ENCODE peak calls at places on chromosomes 12 and 14, in six cellular contexts. One of them, this sample, is unnamed. For H3K36me3, the result is how much of the 10 kb centered on the place peaks cover.

GRCh38 chr12:19855876-19856275 is 416.6 kb downstream of the AEBP2 start:
- DNase-seq in gastrocnemius medialis: no peak
- DNase-seq in heart left ventricle: no peak
- DNase-seq in tibial artery: no peak
- DNase-seq in suprapubic skin: no peak
- DNase-seq in lung: no peak
- DNase-seq in this sample: no peak

GRCh38 chr12:127588224-127588623 is 678.7 kb upstream of the TMEM132C start:
- DNase-seq in gastrocnemius medialis: no peak
- DNase-seq in suprapubic skin: no peak
- DNase-seq in lung: no peak
- DNase-seq in heart left ventricle: no peak
- DNase-seq in tibial artery: peak
- DNase-seq in this sample: peak

GRCh38 chr12:128823216-128823915 is 392 bp downstream of the SLC15A4 start:
- DNase-seq in heart left ventricle: peak
- DNase-seq in gastrocnemius medialis: peak
- DNase-seq in tibial artery: no peak
- DNase-seq in lung: peak
- DNase-seq in suprapubic skin: no peak
- DNase-seq in this sample: no peak

GRCh38 chr14:101823511-101824120 is 62.1 kb downstream of the PPP2R5C start:
- DNase-seq in lung: no peak
- DNase-seq in suprapubic skin: no peak
- DNase-seq in gastrocnemius medialis: peak
- DNase-seq in tibial artery: no peak
- DNase-seq in heart left ventricle: no peak
- DNase-seq in this sample: no peak

GRCh38 chr14:55446833-55447232 is 6.4 kb upstream of the TBPL2 start:
- DNase-seq in heart left ventricle: no peak
- DNase-seq in suprapubic skin: no peak
- DNase-seq in lung: no peak
- DNase-seq in gastrocnemius medialis: no peak
- DNase-seq in tibial artery: no peak
- DNase-seq in this sample: no peak

GRCh38 chr12:7588703-7589329 is 76.9 kb downstream of the APOBEC1 start:
- DNase-seq in heart left ventricle: peak
- DNase-seq in tibial artery: no peak
- DNase-seq in gastrocnemius medialis: peak
- DNase-seq in suprapubic skin: no peak
- DNase-seq in lung: peak
- DNase-seq in this sample: peak

GRCh38 chr12:115337693-115338543 is 653.9 kb upstream of the TBX3 start:
- DNase-seq in gastrocnemius medialis: peak
- DNase-seq in lung: no peak
- DNase-seq in suprapubic skin: no peak
- DNase-seq in tibial artery: peak
- DNase-seq in heart left ventricle: peak
- DNase-seq in this sample: peak

GRCh38 chr12:23536293-23536692 is 413.2 kb downstream of the SOX5 start:
- DNase-seq in gastrocnemius medialis: no peak
- DNase-seq in suprapubic skin: no peak
- DNase-seq in lung: no peak
- DNase-seq in tibial artery: no peak
- DNase-seq in heart left ventricle: no peak
- DNase-seq in this sample: no peak

GRCh38 chr12:57540998-57541397 is 6.0 kb downstream of the DCTN2 start:
- DNase-seq in lung: no peak
- DNase-seq in gastrocnemius medialis: no peak
- DNase-seq in tibial artery: peak
- DNase-seq in heart left ventricle: no peak
- DNase-seq in suprapubic skin: peak
- DNase-seq in this sample: no peak

GRCh38 chr14:91899777-91900176 is 32.4 kb upstream of the TC2N start:
- DNase-seq in lung: no peak
- DNase-seq in gastrocnemius medialis: no peak
- DNase-seq in tibial artery: no peak
- DNase-seq in suprapubic skin: no peak
- DNase-seq in heart left ventricle: no peak
- DNase-seq in this sample: no peak

GRCh38 chr12:3683670-3684069 is 69.2 kb downstream of the CRACR2A start:
- DNase-seq in tibial artery: no peak
- DNase-seq in suprapubic skin: no peak
- DNase-seq in lung: no peak
- DNase-seq in gastrocnemius medialis: no peak
- DNase-seq in heart left ventricle: no peak
- DNase-seq in this sample: no peak

GRCh38 chr12:87196329-87196728 is 832.9 kb downstream of the C12orf50 start:
- DNase-seq in gastrocnemius medialis: no peak
- DNase-seq in tibial artery: no peak
- DNase-seq in suprapubic skin: no peak
- DNase-seq in heart left ventricle: no peak
- DNase-seq in lung: no peak
- DNase-seq in this sample: no peak

GRCh38 chr14:33781267-33781666 is 169.6 kb downstream of the EGLN3 start:
- DNase-seq in heart left ventricle: no peak
- DNase-seq in tibial artery: no peak
- DNase-seq in gastrocnemius medialis: no peak
- DNase-seq in suprapubic skin: no peak
- DNase-seq in lung: no peak
- DNase-seq in this sample: no peak

GRCh38 chr12:124680863-124681778 is 113.7 kb upstream of the NCOR2 start:
- DNase-seq in lung: no peak
- DNase-seq in tibial artery: peak
- DNase-seq in suprapubic skin: no peak
- DNase-seq in heart left ventricle: peak
- DNase-seq in gastrocnemius medialis: peak
- DNase-seq in this sample: peak

GRCh38 chr12:6950944-6951540 is at the start of gene PTPN6:
- DNase-seq in gastrocnemius medialis: no peak
- DNase-seq in heart left ventricle: peak
- DNase-seq in suprapubic skin: peak
- DNase-seq in tibial artery: no peak
- DNase-seq in lung: peak
- DNase-seq in this sample: no peak

GRCh38 chr14:19906665-19907064 is 13.7 kb upstream of the OR4K5 start:
- DNase-seq in lung: no peak
- DNase-seq in suprapubic skin: no peak
- DNase-seq in tibial artery: no peak
- DNase-seq in heart left ventricle: no peak
- DNase-seq in gastrocnemius medialis: no peak
- DNase-seq in this sample: no peak

GRCh38 chr12:105820407-105821140 is 318.2 kb downstream of the NUAK1 start:
- DNase-seq in lung: peak
- DNase-seq in tibial artery: peak
- DNase-seq in gastrocnemius medialis: peak
- DNase-seq in suprapubic skin: no peak
- DNase-seq in heart left ventricle: peak
- DNase-seq in this sample: peak

GRCh38 chr14:102124419-102124818 is 15.3 kb upstream of the WDR20 start:
- DNase-seq in lung: no peak
- DNase-seq in heart left ventricle: no peak
- DNase-seq in suprapubic skin: no peak
- DNase-seq in gastrocnemius medialis: no peak
- DNase-seq in tibial artery: no peak
- DNase-seq in this sample: no peak

GRCh38 chr12:112413846-112414625 is 4.6 kb upstream of the RPL6 start:
- DNase-seq in heart left ventricle: no peak
- DNase-seq in suprapubic skin: no peak
- DNase-seq in tibial artery: no peak
- DNase-seq in lung: no peak
- DNase-seq in gastrocnemius medialis: no peak
- DNase-seq in this sample: no peak

GRCh38 chr14:34374998-34375740 is 86.9 kb downstream of the SPTSSA start:
- DNase-seq in heart left ventricle: no peak
- DNase-seq in gastrocnemius medialis: no peak
- DNase-seq in suprapubic skin: no peak
- DNase-seq in tibial artery: no peak
- DNase-seq in lung: peak
- DNase-seq in this sample: no peak

DNA sequence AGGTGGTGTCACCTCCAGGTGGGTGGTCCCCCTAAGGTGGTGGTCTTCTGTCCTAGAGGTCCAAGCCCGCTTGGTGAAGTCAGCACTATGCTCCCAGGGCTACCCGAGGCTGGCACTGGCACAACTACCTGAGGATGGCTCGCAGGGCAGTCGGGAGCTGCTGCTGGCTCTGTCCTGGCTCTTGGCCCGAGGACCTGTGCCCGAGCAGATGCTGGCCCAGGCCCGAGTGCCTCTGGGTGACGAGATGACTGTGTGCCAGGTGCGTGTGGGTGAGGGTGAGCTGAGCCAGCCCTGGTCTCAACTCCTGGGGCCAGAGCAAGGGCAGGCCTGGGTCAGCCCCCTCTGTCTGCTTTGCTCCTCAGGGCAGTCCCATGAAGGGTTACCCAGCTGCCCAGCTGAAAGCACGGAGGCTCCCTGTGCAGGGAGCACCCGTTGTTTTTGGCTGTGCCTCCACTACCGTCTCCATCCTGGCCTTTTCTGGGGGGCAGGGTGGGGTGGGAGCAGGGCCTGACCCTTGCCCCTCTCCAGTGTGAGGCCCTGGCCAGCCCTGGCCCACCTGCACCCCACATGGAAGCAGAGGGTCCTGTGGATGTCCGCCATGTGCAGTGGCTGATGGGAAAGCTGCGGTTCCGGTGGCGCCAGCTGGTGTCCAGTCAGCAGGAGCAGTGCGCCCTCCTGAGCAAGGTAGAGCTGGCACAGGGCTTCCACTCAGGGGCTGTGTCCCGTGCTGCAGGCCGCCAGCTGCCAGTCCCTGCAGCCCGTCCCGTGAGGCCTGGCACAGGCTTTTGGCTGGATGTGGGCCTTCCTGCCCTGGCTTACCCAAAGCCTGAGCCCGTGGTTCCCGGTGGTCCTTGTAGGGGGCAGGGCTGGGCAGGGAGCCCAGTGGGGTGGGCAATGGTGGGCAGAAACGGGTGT is 1.3 kb downstream of the TEDC1 start:
- DNase-seq in suprapubic skin: no peak
- DNase-seq in gastrocnemius medialis: peak
- DNase-seq in tibial artery: peak
- DNase-seq in lung: no peak
- DNase-seq in heart left ventricle: peak
- DNase-seq in this sample: no peak
- H3K4me3 ChIP-seq in suprapubic skin: peak
- H3K4me3 ChIP-seq in gastrocnemius medialis: no peak
- H3K4me3 ChIP-seq in tibial artery: no peak
- H3K4me3 ChIP-seq in lung: no peak
- H3K4me3 ChIP-seq in heart left ventricle: no peak
- H3K4me3 ChIP-seq in this sample: no peak

GRCh38 chr14:50776522-50776921 is 54.4 kb downstream of the NIN start:
- DNase-seq in heart left ventricle: no peak
- DNase-seq in gastrocnemius medialis: no peak
- DNase-seq in suprapubic skin: no peak
- DNase-seq in tibial artery: no peak
- DNase-seq in lung: no peak
- DNase-seq in this sample: no peak
- H3K36me3 ChIP-seq in heart left ventricle: half or more
- H3K36me3 ChIP-seq in gastrocnemius medialis: under half
- H3K36me3 ChIP-seq in suprapubic skin: under half
- H3K36me3 ChIP-seq in tibial artery: under half
- H3K36me3 ChIP-seq in lung: under half
- H3K36me3 ChIP-seq in this sample: under half

GRCh38 chr12:49341777-49342065 is 4.7 kb upstream of the C1QL4 start:
- DNase-seq in heart left ventricle: no peak
- DNase-seq in tibial artery: peak
- DNase-seq in gastrocnemius medialis: no peak
- DNase-seq in suprapubic skin: no peak
- DNase-seq in lung: no peak
- DNase-seq in this sample: no peak
- H3K4me3 ChIP-seq in heart left ventricle: peak
- H3K4me3 ChIP-seq in tibial artery: no peak
- H3K4me3 ChIP-seq in gastrocnemius medialis: peak
- H3K4me3 ChIP-seq in suprapubic skin: peak
- H3K4me3 ChIP-seq in lung: no peak
- H3K4me3 ChIP-seq in this sample: peak

DNA sequence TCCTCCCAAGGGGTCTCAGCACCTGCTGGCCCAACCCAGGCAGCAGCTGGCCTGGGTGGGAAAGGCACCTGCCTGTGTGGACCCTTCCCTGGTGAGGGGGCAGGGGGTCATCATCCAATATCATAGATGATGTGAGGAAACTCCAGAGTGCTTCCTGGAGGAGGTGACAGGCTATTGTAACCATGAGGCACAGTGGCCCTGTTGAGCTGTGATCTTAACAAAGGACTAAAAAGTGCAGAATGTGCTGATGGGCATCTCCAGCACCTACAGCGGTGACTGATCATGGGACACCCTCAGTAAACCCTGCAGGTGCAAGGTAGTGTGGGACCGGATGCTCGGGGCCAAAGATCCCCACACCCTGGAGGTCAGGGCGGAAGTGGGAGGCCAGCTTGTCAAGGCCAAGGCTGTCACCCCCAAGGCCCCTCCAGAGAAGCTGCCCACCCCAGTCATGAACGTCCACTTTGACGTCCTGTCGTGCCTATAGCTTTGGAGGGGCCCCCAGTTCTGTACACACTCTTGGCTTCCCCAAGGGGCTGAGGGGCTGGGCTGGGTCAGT is 7.5 kb downstream of the MMP17 start:
- DNase-seq in lung: no peak
- DNase-seq in gastrocnemius medialis: no peak
- DNase-seq in tibial artery: no peak
- DNase-seq in heart left ventricle: no peak
- DNase-seq in suprapubic skin: peak
- DNase-seq in this sample: no peak
- H3K36me3 ChIP-seq in lung: under half
- H3K36me3 ChIP-seq in gastrocnemius medialis: under half
- H3K36me3 ChIP-seq in tibial artery: under half
- H3K36me3 ChIP-seq in heart left ventricle: under half
- H3K36me3 ChIP-seq in suprapubic skin: under half
- H3K36me3 ChIP-seq in this sample: under half

GRCh38 chr14:64112859-64113258 is 181.3 kb downstream of the ESR2 start:
- DNase-seq in heart left ventricle: no peak
- DNase-seq in suprapubic skin: no peak
- DNase-seq in lung: no peak
- DNase-seq in gastrocnemius medialis: peak
- DNase-seq in tibial artery: no peak
- DNase-seq in this sample: no peak
- H3K4me3 ChIP-seq in heart left ventricle: peak
- H3K4me3 ChIP-seq in suprapubic skin: no peak
- H3K4me3 ChIP-seq in lung: no peak
- H3K4me3 ChIP-seq in gastrocnemius medialis: peak
- H3K4me3 ChIP-seq in tibial artery: no peak
- H3K4me3 ChIP-seq in this sample: peak

DNA sequence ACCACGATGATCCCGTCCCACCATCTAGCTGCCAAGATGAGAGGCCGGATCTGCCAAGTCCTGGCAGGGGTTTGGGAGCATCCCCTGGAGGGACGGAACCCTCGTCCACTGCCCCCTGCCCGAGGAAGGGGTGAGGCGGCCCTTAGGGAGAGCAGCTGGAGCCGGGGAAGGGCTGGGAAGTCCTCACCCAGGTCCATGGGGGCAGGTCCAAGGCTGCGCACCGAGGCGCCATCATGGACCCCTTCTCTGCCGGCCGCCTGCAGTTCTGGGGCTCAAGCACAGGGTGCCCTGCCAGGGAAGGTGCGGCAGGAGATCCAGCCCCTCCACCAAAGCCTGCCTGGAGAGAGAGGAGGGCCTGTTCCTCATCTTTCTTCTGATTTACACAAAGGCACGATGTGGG is 17.6 kb upstream of the FBRSL1 start:
- DNase-seq in lung: no peak
- DNase-seq in heart left ventricle: no peak
- DNase-seq in gastrocnemius medialis: no peak
- DNase-seq in tibial artery: no peak
- DNase-seq in suprapubic skin: no peak
- DNase-seq in this sample: no peak
- H3K36me3 ChIP-seq in lung: under half
- H3K36me3 ChIP-seq in heart left ventricle: under half
- H3K36me3 ChIP-seq in gastrocnemius medialis: under half
- H3K36me3 ChIP-seq in tibial artery: under half
- H3K36me3 ChIP-seq in suprapubic skin: under half
- H3K36me3 ChIP-seq in this sample: under half

This sample was measured in thoracic aorta.